ENCODE peak calls at places on chromosomes 7 and 10, in ten cellular contexts. I is PC-3, U is cardiac muscle cell, S is body of pancreas, Q is endodermal cell, O is lung, G is IMR-90, Z is left ventricle myocardium inferior, D is heart left ventricle, Y is neural progenitor cell. V is an unnamed sample.

GRCh38 chr10:77563638-77564270 is 73.9 kb downstream of the KCNMA1 start:
- DNase-seq in Z (no peak), Q (no peak), Y (no peak), G (no peak), U (no peak), S (peak; percentile 56), I (peak; percentile 51), D (no peak), O (no peak), V (no peak)

GRCh38 chr10:1625079-1625478 is 112.2 kb downstream of the ADARB2 start:
- DNase-seq in G (no peak), U (no peak), I (no peak), Y (no peak), Q (peak; percentile 35), S (no peak), O (no peak), Z (no peak), D (no peak), V (no peak)

GRCh38 chr10:94416896-94417295 is 14.6 kb downstream of the TBC1D12 start:
- DNase-seq in O (no peak), U (no peak), Y (no peak), Q (no peak), Z (no peak), G (no peak), S (no peak), D (no peak), I (no peak), V (no peak)

GRCh38 chr10:57689898-57690297 is 577.8 kb downstream of the IPMK start:
- DNase-seq in D (no peak), Z (no peak), O (no peak), Y (no peak), Q (no peak), I (no peak), S (no peak), G (no peak), U (no peak), V (no peak)

GRCh38 chr7:44451123-44451522 is 39.3 kb downstream of the NUDCD3 start:
- DNase-seq in Y (no peak), S (no peak), Q (no peak), I (no peak), D (no peak), Z (no peak), G (no peak), O (no peak), U (no peak), V (no peak)

GRCh38 chr10:17787087-17787942 is 21.8 kb upstream of the MRC1 start:
- DNase-seq in U (no peak), D (no peak), O (no peak), S (no peak), Q (peak; percentile 73), I (peak; percentile 81), G (peak; percentile 97), Y (no peak), Z (no peak), V (peak; percentile 98)

GRCh38 chr10:96279219-96279641 is 7.9 kb upstream of the BLNK start:
- DNase-seq in U (no peak), G (no peak), Q (no peak), Y (no peak), I (no peak), Z (no peak), S (no peak), O (no peak), D (no peak), V (no peak)

GRCh38 chr7:44287488-44288380 is 37.7 kb downstream of the CAMK2B start:
- DNase-seq in O (no peak), G (no peak), I (no peak), S (peak; percentile 2), Y (no peak), D (no peak), U (no peak), Z (peak; percentile 6), Q (peak; percentile 24), V (no peak)

GRCh38 chr10:14093735-14094484 is 236.8 kb downstream of the FRMD4A start:
- DNase-seq in O (no peak), U (peak; percentile 10), G (peak; percentile 66), I (peak; percentile 43), S (no peak), Q (peak; percentile 88), Y (peak; percentile 68), D (no peak), Z (no peak), V (peak; percentile 32)

GRCh38 chr10:131728829-131729228 is 172.0 kb upstream of the PPP2R2D start:
- DNase-seq in D (no peak), Q (peak; percentile 38), I (no peak), U (no peak), G (no peak), Y (no peak), O (no peak), S (no peak), Z (no peak), V (no peak)

GRCh38 chr7:157916946-157917670 is 580.3 kb downstream of the DNAJB6 start:
- DNase-seq in S (no peak), I (no peak), O (no peak), Q (peak; percentile 12), Z (no peak), D (no peak), Y (no peak), U (no peak), G (no peak), V (no peak)

GRCh38 chr7:15765753-15766152 is 79.3 kb upstream of the MEOX2 start:
- DNase-seq in I (no peak), S (no peak), G (no peak), U (no peak), Y (no peak), Q (no peak), D (peak; percentile 57), O (no peak), Z (no peak), V (no peak)

GRCh38 chr7:130381468-130382312 is 1.4 kb downstream of the CPA1 start:
- DNase-seq in Z (no peak), U (no peak), G (no peak), Y (no peak), D (no peak), Q (peak; percentile 92), S (peak; percentile 86), O (no peak), I (no peak), V (no peak)
- TF ChIP-seq CTCF in Z (peak; percentile 20), U (peak; percentile 27), G (no peak), Y (peak; percentile 34), D (no peak), Q (peak; percentile 79), S (peak; percentile 85), O (no peak), I (no peak), V (no peak)

DNA sequence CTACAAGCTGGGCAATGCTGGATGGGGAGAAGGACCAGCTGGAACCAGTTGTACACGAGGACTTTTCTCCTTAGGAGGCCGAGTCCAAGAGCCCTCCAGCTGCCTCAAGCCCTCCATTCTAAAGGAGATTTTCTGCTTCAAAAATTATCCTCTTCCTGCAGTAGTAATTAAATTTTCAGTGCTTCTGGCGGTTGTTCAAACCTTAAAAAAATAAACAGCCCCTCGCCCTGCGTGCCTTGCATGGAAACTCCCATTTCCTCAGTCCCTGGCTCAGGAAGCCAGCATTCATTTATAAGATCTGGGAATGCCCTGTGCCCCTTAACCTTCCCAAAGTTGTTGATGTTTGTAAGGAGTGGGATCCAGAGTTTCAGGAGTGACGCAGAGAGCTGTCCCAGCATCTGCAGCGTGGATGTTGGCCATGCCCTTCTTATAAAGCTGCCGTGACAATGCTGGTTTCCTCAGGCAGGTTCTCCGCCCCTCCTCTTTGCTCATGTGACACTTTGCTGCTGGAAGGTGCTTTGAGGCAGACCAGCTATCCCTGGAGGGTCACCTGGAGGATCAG is 24.0 kb upstream of the ACTR3B start:
- DNase-seq in Y (no peak), U (no peak), S (no peak), G (peak; percentile 11), Z (no peak), I (no peak), D (no peak), Q (peak; percentile 59), O (no peak), V (no peak)
- H3K4me3 ChIP-seq in Y (no peak overlapping the region), U (no peak overlapping the region), S (no peak overlapping the region), G (no peak overlapping the region), Z (no peak overlapping the region), I (no peak overlapping the region), D (no peak overlapping the region), Q (no peak overlapping the region), O (no peak overlapping the region), V (no peak overlapping the region)

DNA sequence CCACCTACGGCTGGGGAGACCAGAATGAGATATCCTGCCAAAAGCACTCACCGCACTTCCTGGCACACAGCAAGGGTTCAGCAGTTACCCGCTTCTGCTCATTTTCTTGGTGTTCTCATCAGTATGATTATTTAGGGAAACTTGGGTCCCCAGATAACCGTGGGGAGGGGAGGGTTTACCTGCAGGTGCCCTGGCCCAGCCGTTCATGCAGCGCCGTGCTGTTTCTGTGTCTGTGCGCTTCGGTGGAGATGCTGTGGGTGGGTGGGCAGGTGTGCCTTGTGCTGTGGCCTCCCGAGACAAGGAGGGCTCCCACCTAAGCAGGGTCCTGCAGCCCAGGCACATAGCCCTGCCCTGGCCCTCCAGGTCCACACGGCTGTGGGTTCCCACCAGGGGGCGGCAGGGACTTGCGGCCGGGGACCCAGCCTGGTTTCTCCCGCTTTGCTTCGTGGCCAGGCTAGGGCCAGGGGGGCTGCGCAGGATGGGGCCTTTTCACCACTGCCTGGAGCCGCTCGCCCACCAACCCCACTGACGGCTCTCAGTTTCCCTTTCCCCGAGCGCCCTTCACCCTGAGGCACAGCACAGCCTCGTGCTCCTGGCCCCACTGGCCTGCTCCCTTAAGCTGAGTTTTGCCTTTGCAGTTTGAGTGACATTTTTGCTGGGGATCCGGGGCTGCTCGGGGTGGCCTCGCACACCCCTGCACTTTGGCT is 78.5 kb downstream of the LHPP start:
- DNase-seq in D (peak; percentile 73), Q (peak; percentile 91), O (peak; percentile 51), U (peak; percentile 78), G (peak; percentile 18), Z (peak; percentile 71), I (peak; percentile 24), Y (peak; percentile 85), S (peak; percentile 52), V (no peak)
- TF ChIP-seq CTCF in D (peak; percentile 85), Q (peak; percentile 81), O (peak; percentile 57), U (peak; percentile 84), G (peak; percentile 57), Z (peak; percentile 91), I (peak; percentile 57), Y (peak; percentile 74), S (peak; percentile 60), V (peak; percentile 80)

GRCh38 chr10:69088801-69089501 is 1.0 kb downstream of the SRGN start:
- DNase-seq in U (no peak), Z (no peak), D (no peak), Y (no peak), G (peak; percentile 52), O (no peak), S (no peak), Q (no peak), I (peak; percentile 98), V (no peak)

GRCh38 chr10:69089638-69090599 is 2.0 kb downstream of the SRGN start:
- DNase-seq in Y (no peak), D (peak; percentile 45), G (peak; percentile 54), U (no peak), Z (no peak), S (no peak), O (no peak), Q (no peak), I (peak; percentile 63), V (no peak)

GRCh38 chr10:69086131-69086530 is 1.8 kb upstream of the SRGN start:
- DNase-seq in O (no peak), U (no peak), Z (no peak), Y (peak; percentile 43), S (no peak), I (no peak), D (peak; percentile 52), Q (no peak), G (no peak), V (no peak)

GRCh38 chr10:69088471-69088769 is 517 bp downstream of the SRGN start:
- DNase-seq in S (no peak), I (no peak), G (no peak), U (no peak), O (no peak), Z (no peak), D (no peak), Q (no peak), Y (no peak), V (no peak)

GRCh38 chr10:69087600-69088470 is at the start of gene SRGN:
- DNase-seq in O (peak; percentile 81), U (no peak), D (peak; percentile 83), Z (peak; percentile 51), G (peak; percentile 62), Y (no peak), Q (no peak), S (peak; percentile 63), I (peak; percentile 99), V (peak; percentile 44)
- H3K4me3 ChIP-seq in O (peak within 1 kb of the TSS; percentile 32), U (no peak within 1 kb of the TSS), D (peak within 1 kb of the TSS; percentile 77), Z (peak within 1 kb of the TSS; percentile 67), G (peak within 1 kb of the TSS; percentile 29), Y (no peak within 1 kb of the TSS), Q (no peak within 1 kb of the TSS), S (no peak within 1 kb of the TSS), I (peak within 1 kb of the TSS; percentile 72), V (peak within 1 kb of the TSS; percentile 7)